ENCODE peak calls at places on chromosome 15, in four cellular contexts. A, J, L and Z are unnamed samples. For H3K9me3, the result is how much of the 10 kb centered on the place peaks cover.

GRCh38 chr15:70318594-70318993 is 220.9 kb upstream of the TLE3 start:
- DNase-seq in A (no peak), J (no peak), L (no peak), Z (no peak)

GRCh38 chr15:61038387-61038786 is 190.7 kb downstream of the RORA start:
- DNase-seq in A (no peak), J (no peak), L (no peak), Z (no peak)

GRCh38 chr15:72445426-72445825 is 28.7 kb upstream of the ARIH1 start:
- DNase-seq in A (no peak), J (no peak), L (no peak), Z (no peak)

GRCh38 chr15:85583404-85584390 is 203.3 kb downstream of the AKAP13 start:
- DNase-seq in A (peak), J (no peak), L (peak), Z (no peak)

GRCh38 chr15:26623071-26623470 is 149.8 kb downstream of the GABRB3 start:
- DNase-seq in A (no peak), J (no peak), L (no peak), Z (no peak)

GRCh38 chr15:72487070-72487797 is 13.1 kb downstream of the ARIH1 start:
- DNase-seq in A (no peak), J (no peak), L (no peak), Z (no peak)

GRCh38 chr15:43527802-43528541 is 10.6 kb downstream of the MAP1A start:
- DNase-seq in A (no peak), J (no peak), L (no peak), Z (no peak)

GRCh38 chr15:72599855-72600464 is 54.5 kb upstream of the GOLGA6B start:
- DNase-seq in A (no peak), J (no peak), L (peak), Z (no peak)

GRCh38 chr15:23049984-23050628 is 10.7 kb upstream of the TUBGCP5 start:
- DNase-seq in A (no peak), J (no peak), L (no peak), Z (no peak)

DNA sequence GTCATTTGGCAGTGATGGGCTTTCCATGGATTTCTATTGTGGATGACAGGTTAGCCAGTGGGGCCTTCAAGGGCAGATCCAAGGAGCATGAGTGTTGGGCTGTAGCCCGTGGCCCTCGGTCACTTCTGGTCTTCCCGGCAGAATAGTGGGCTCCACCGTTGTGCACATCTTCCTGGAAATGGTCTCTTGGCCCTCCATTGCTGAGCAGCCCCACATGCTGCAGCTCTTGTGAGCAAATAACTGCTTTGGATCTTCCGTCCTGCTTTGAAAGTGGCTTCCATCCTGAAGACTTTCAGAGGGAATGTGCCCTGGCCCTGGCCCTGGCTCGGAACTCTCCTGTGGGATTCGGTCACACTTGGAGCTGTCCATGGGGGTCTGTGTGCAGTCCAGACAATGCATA is 102.8 kb downstream of the SNRPN start:
- DNase-seq in A (no peak), J (no peak), L (no peak), Z (no peak)
- H3K9me3 ChIP-seq in A (half or more), J (half or more), L (half or more), Z (half or more)

DNA sequence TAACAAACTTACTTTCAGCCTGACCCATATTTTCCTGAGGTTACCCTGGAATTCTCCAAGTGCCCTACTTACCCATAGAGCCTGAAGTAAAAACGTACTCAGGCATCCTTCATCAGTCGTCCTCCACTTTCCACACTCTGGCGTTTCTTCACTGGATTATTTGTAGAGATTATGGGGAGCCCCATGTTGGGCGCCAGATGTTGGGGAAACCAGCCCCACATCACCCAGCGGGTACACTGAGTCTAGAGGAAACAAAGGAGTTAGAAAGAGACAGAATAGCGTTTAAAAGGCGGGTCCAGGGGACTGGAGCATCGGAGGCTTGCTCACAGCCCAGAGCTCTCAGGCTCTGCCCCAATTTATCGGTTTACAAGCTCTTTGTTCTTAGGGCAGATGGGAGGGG is 9.7 kb upstream of the SLC28A2 start:
- DNase-seq in A (no peak), J (no peak), L (no peak), Z (no peak)
- H3K9me3 ChIP-seq in A (half or more), J (under half), L (under half), Z (half or more)

GRCh38 chr15:29446480-29446879 is 176.9 kb upstream of the NSMCE3 start:
- DNase-seq in A (no peak), J (no peak), L (no peak), Z (no peak)

GRCh38 chr15:29437888-29438713 is 168.5 kb upstream of the NSMCE3 start:
- DNase-seq in A (no peak), J (no peak), L (no peak), Z (no peak)

GRCh38 chr15:29440541-29440940 is 170.9 kb upstream of the NSMCE3 start:
- DNase-seq in A (no peak), J (no peak), L (no peak), Z (no peak)

GRCh38 chr15:29438714-29439076 is 169.1 kb upstream of the NSMCE3 start:
- DNase-seq in A (no peak), J (no peak), L (no peak), Z (no peak)

DNA sequence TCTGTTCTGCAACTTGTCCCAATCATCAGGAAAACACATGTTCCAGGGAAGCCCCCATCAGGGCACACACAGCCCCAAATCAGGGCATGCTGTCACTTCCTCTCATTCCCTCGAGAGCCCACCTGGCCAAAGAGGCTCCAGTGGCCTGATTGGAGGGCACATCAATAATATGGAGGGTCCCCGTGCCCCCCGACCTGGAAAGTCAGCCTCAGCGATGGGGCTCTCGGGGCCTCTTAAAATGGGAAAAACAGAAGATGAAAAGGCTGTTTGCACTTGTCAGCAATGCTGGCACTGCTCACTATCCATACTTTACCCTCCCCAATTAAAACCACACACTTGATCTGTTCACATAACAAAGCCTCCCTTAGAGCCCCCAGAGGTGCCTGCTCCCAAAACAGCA is 172.9 kb upstream of the NSMCE3 start:
- DNase-seq in A (no peak), J (no peak), L (no peak), Z (no peak)
- H3K9me3 ChIP-seq in A (under half), J (under half), L (under half), Z (under half)

GRCh38 chr15:25235391-25235790 is 203.4 kb downstream of the UBE3A start:
- DNase-seq in A (no peak), J (no peak), L (no peak), Z (no peak)
- H3K9me3 ChIP-seq in A (under half), J (under half), L (under half), Z (under half)

GRCh38 chr15:81595752-81596151 is 221.7 kb upstream of the TMC3 start:
- DNase-seq in A (no peak), J (no peak), L (no peak), Z (no peak)
- H3K9me3 ChIP-seq in A (under half), J (under half), L (under half), Z (under half)

GRCh38 chr15:93432474-93432873 is 343.5 kb upstream of the RGMA start:
- DNase-seq in A (no peak), J (no peak), L (no peak), Z (no peak)

GRCh38 chr15:93438310-93438709 is 349.3 kb upstream of the RGMA start:
- DNase-seq in A (no peak), J (no peak), L (no peak), Z (no peak)
- H3K9me3 ChIP-seq in A (under half), J (under half), L (under half), Z (under half)

DNA sequence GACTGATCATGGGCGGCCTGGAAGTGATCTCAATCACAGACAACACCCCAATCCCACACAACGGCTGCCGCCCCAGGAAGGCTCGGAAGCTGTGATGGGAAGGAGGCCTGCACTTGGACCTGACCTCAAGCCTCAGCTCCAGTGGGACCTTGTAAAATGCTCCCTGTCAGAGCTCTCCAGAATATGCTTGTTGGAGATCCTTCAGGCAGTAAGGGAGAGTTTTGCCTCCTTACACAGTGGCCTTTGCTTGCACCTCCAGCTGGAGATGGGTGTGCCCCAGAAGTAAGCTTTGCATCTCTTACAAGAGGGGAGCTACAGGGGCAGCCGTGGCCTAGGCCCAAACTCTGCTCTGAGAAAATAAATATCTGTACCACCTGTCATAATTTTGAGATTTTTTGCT is 10.4 kb downstream of the MRPS11 start:
- DNase-seq in A (no peak), J (no peak), L (no peak), Z (no peak)
- H3K9me3 ChIP-seq in A (under half), J (under half), L (under half), Z (under half)

DNA sequence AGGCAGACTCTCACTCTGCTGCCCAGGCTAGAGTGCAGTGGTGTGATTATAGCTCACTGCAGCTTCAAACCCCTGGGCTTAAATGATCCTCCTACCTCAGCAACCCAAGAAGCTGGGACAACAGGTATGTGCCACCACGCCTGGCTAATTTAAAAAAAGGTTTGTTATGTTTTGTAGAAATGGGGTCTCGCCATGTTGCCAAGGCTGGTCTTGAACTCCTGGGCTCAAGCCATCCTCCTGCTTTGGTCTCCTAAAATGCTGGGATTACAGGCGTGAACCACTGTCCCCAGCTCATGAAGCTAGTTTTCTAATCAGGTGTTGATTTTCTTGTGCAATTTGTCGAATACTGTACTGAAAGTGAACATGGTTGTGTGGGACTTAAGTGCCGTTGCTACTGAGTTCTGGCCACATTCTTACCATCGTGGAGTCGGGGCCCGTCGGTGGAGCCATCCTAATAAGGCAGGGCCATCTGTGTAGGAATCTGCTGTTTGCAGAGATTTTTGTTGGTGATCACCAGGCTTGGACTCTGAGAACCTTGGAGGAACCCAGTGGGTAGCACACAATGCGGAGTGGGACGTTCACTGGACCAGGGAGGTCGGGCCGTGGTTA is 193.2 kb downstream of the GOLGA6L6 start:
- DNase-seq in A (no peak), J (peak), L (no peak), Z (peak)
- H3K9me3 ChIP-seq in A (under half), J (under half), L (under half), Z (under half)